ENCODE peak calls at places on chromosomes 4 and X, in seven cellular contexts. One of them, this sample, is unnamed.

GRCh38 chrX:2967998-2968909 is 38.1 kb upstream of the ARSH start:
- DNase-seq in fibroblast of mammary gland: peak; percentile 55
- DNase-seq in GM13977: no peak
- DNase-seq in cardiac fibroblast: peak; percentile 56
- DNase-seq in mesothelial cell of epicardium: no peak
- DNase-seq in GM10248: no peak
- DNase-seq in fibroblast of pulmonary artery: peak; percentile 33
- DNase-seq in this sample: no peak

GRCh38 chrX:100864967-100865366 is 9.2 kb downstream of the NOX1 start:
- DNase-seq in fibroblast of mammary gland: peak; percentile 64
- DNase-seq in GM13977: no peak
- DNase-seq in cardiac fibroblast: peak; percentile 38
- DNase-seq in mesothelial cell of epicardium: no peak
- DNase-seq in GM10248: no peak
- DNase-seq in fibroblast of pulmonary artery: peak; percentile 53
- DNase-seq in this sample: no peak

GRCh38 chr4:1418494-1419285 is 12.4 kb upstream of the NKX1-1 start:
- DNase-seq in fibroblast of mammary gland: no peak
- DNase-seq in GM13977: no peak
- DNase-seq in cardiac fibroblast: no peak
- DNase-seq in mesothelial cell of epicardium: peak; percentile 19
- DNase-seq in GM10248: no peak
- DNase-seq in fibroblast of pulmonary artery: no peak
- DNase-seq in this sample: peak; percentile 36

GRCh38 chrX:120456973-120457372 is 12.1 kb downstream of the LAMP2 start:
- DNase-seq in fibroblast of mammary gland: peak; percentile 81
- DNase-seq in GM13977: no peak
- DNase-seq in cardiac fibroblast: no peak
- DNase-seq in mesothelial cell of epicardium: no peak
- DNase-seq in GM10248: peak; percentile 8
- DNase-seq in fibroblast of pulmonary artery: no peak
- DNase-seq in this sample: no peak

GRCh38 chr4:9691221-9692065 is 90.0 kb upstream of the DRD5 start:
- DNase-seq in fibroblast of mammary gland: peak; percentile 74
- DNase-seq in GM13977: peak; percentile 91
- DNase-seq in cardiac fibroblast: peak; percentile 88
- DNase-seq in mesothelial cell of epicardium: peak; percentile 97
- DNase-seq in GM10248: peak; percentile 82
- DNase-seq in fibroblast of pulmonary artery: peak; percentile 85
- DNase-seq in this sample: peak; percentile 97

GRCh38 chr4:13990596-13991589 is 363.4 kb upstream of the BOD1L1 start:
- DNase-seq in fibroblast of mammary gland: no peak
- DNase-seq in GM13977: no peak
- DNase-seq in cardiac fibroblast: peak; percentile 39
- DNase-seq in mesothelial cell of epicardium: no peak
- DNase-seq in GM10248: no peak
- DNase-seq in fibroblast of pulmonary artery: peak; percentile 44
- DNase-seq in this sample: no peak

GRCh38 chr4:88102029-88102428 is 56.4 kb downstream of the ABCG2 start:
- DNase-seq in fibroblast of mammary gland: no peak
- DNase-seq in GM13977: no peak
- DNase-seq in cardiac fibroblast: no peak
- DNase-seq in mesothelial cell of epicardium: no peak
- DNase-seq in GM10248: no peak
- DNase-seq in fibroblast of pulmonary artery: no peak
- DNase-seq in this sample: no peak

GRCh38 chrX:46561931-46562721 is 11.4 kb upstream of the CHST7 start:
- DNase-seq in fibroblast of mammary gland: no peak
- DNase-seq in GM13977: peak; percentile 78
- DNase-seq in cardiac fibroblast: no peak
- DNase-seq in mesothelial cell of epicardium: no peak
- DNase-seq in GM10248: peak; percentile 77
- DNase-seq in fibroblast of pulmonary artery: no peak
- DNase-seq in this sample: no peak

GRCh38 chr4:128715616-128716015 is 93.9 kb upstream of the JADE1 start:
- DNase-seq in fibroblast of mammary gland: peak; percentile 78
- DNase-seq in GM13977: no peak
- DNase-seq in cardiac fibroblast: peak; percentile 46
- DNase-seq in mesothelial cell of epicardium: no peak
- DNase-seq in GM10248: no peak
- DNase-seq in fibroblast of pulmonary artery: peak; percentile 30
- DNase-seq in this sample: no peak

GRCh38 chr4:74933562-74934015 is 673 bp downstream of the PARM1 start:
- DNase-seq in fibroblast of mammary gland: peak; percentile 8
- DNase-seq in GM13977: no peak
- DNase-seq in cardiac fibroblast: no peak
- DNase-seq in mesothelial cell of epicardium: no peak
- DNase-seq in GM10248: peak; percentile 25
- DNase-seq in fibroblast of pulmonary artery: peak; percentile 1
- DNase-seq in this sample: no peak

GRCh38 chrX:12702509-12703091 is 88.6 kb upstream of the PRPS2 start:
- DNase-seq in fibroblast of mammary gland: peak; percentile 3
- DNase-seq in GM13977: no peak
- DNase-seq in cardiac fibroblast: no peak
- DNase-seq in mesothelial cell of epicardium: no peak
- DNase-seq in GM10248: no peak
- DNase-seq in fibroblast of pulmonary artery: peak; percentile 7
- DNase-seq in this sample: no peak

GRCh38 chr4:56261027-56261426 is 126.3 kb downstream of the AASDH start:
- DNase-seq in fibroblast of mammary gland: no peak
- DNase-seq in GM13977: no peak
- DNase-seq in cardiac fibroblast: no peak
- DNase-seq in mesothelial cell of epicardium: no peak
- DNase-seq in GM10248: peak; percentile 18
- DNase-seq in fibroblast of pulmonary artery: no peak
- DNase-seq in this sample: no peak

GRCh38 chr4:113827285-113827684 is 65.7 kb upstream of the CAMK2D start:
- DNase-seq in fibroblast of mammary gland: peak; percentile 72
- DNase-seq in GM13977: no peak
- DNase-seq in cardiac fibroblast: peak; percentile 7
- DNase-seq in mesothelial cell of epicardium: no peak
- DNase-seq in GM10248: no peak
- DNase-seq in fibroblast of pulmonary artery: no peak
- DNase-seq in this sample: no peak

GRCh38 chr4:2534904-2535385 is 1.5 kb upstream of the FAM193A start:
- DNase-seq in fibroblast of mammary gland: no peak
- DNase-seq in GM13977: no peak
- DNase-seq in cardiac fibroblast: no peak
- DNase-seq in mesothelial cell of epicardium: no peak
- DNase-seq in GM10248: no peak
- DNase-seq in fibroblast of pulmonary artery: no peak
- DNase-seq in this sample: no peak

GRCh38 chrX:97402903-97403302 is 519.2 kb downstream of the RPA4 start:
- DNase-seq in fibroblast of mammary gland: no peak
- DNase-seq in GM13977: no peak
- DNase-seq in cardiac fibroblast: no peak
- DNase-seq in mesothelial cell of epicardium: no peak
- DNase-seq in GM10248: no peak
- DNase-seq in fibroblast of pulmonary artery: no peak
- DNase-seq in this sample: no peak

GRCh38 chr4:74056114-74056857 is 17.8 kb upstream of the CXCL3 start:
- DNase-seq in fibroblast of mammary gland: peak; percentile 76
- DNase-seq in GM13977: no peak
- DNase-seq in cardiac fibroblast: peak; percentile 37
- DNase-seq in mesothelial cell of epicardium: no peak
- DNase-seq in GM10248: no peak
- DNase-seq in fibroblast of pulmonary artery: peak; percentile 43
- DNase-seq in this sample: no peak

GRCh38 chr4:114727426-114727825 is 128.8 kb downstream of the UGT8 start:
- DNase-seq in fibroblast of mammary gland: no peak
- DNase-seq in GM13977: no peak
- DNase-seq in cardiac fibroblast: no peak
- DNase-seq in mesothelial cell of epicardium: no peak
- DNase-seq in GM10248: no peak
- DNase-seq in fibroblast of pulmonary artery: no peak
- DNase-seq in this sample: no peak

GRCh38 chr4:129623233-129623632 is 527.3 kb downstream of the C4orf33 start:
- DNase-seq in fibroblast of mammary gland: no peak
- DNase-seq in GM13977: no peak
- DNase-seq in cardiac fibroblast: no peak
- DNase-seq in mesothelial cell of epicardium: no peak
- DNase-seq in GM10248: no peak
- DNase-seq in fibroblast of pulmonary artery: peak; percentile 10
- DNase-seq in this sample: no peak

GRCh38 chr4:73606465-73606974 is 13.7 kb downstream of the RASSF6 start:
- DNase-seq in fibroblast of mammary gland: no peak
- DNase-seq in GM13977: peak; percentile 17
- DNase-seq in cardiac fibroblast: no peak
- DNase-seq in mesothelial cell of epicardium: no peak
- DNase-seq in GM10248: peak; percentile 35
- DNase-seq in fibroblast of pulmonary artery: no peak
- DNase-seq in this sample: no peak

GRCh38 chrX:15804563-15804962 is 14.3 kb downstream of the ZRSR2 start:
- DNase-seq in fibroblast of mammary gland: no peak
- DNase-seq in GM13977: no peak
- DNase-seq in cardiac fibroblast: no peak
- DNase-seq in mesothelial cell of epicardium: no peak
- DNase-seq in GM10248: no peak
- DNase-seq in fibroblast of pulmonary artery: no peak
- DNase-seq in this sample: no peak

GRCh38 chrX:15812212-15812938 is 22.1 kb downstream of the ZRSR2 start:
- DNase-seq in fibroblast of mammary gland: no peak
- DNase-seq in GM13977: no peak
- DNase-seq in cardiac fibroblast: no peak
- DNase-seq in mesothelial cell of epicardium: no peak
- DNase-seq in GM10248: no peak
- DNase-seq in fibroblast of pulmonary artery: no peak
- DNase-seq in this sample: no peak

GRCh38 chrX:15808254-15808653 is 18.0 kb downstream of the ZRSR2 start:
- DNase-seq in fibroblast of mammary gland: no peak
- DNase-seq in GM13977: no peak
- DNase-seq in cardiac fibroblast: no peak
- DNase-seq in mesothelial cell of epicardium: no peak
- DNase-seq in GM10248: no peak
- DNase-seq in fibroblast of pulmonary artery: no peak
- DNase-seq in this sample: no peak
- TF ChIP-seq CTCF in fibroblast of mammary gland: no peak
- TF ChIP-seq CTCF in GM13977: no peak
- TF ChIP-seq CTCF in cardiac fibroblast: no peak
- TF ChIP-seq CTCF in mesothelial cell of epicardium: no peak
- TF ChIP-seq CTCF in GM10248: no peak
- TF ChIP-seq CTCF in fibroblast of pulmonary artery: no peak
- TF ChIP-seq CTCF in this sample: no peak

GRCh38 chrX:113947548-113947947 is 636.3 kb upstream of the HTR2C start:
- DNase-seq in fibroblast of mammary gland: no peak
- DNase-seq in GM13977: no peak
- DNase-seq in cardiac fibroblast: no peak
- DNase-seq in mesothelial cell of epicardium: no peak
- DNase-seq in GM10248: no peak
- DNase-seq in fibroblast of pulmonary artery: no peak
- DNase-seq in this sample: no peak
- TF ChIP-seq CTCF in fibroblast of mammary gland: no peak
- TF ChIP-seq CTCF in GM13977: no peak
- TF ChIP-seq CTCF in cardiac fibroblast: no peak
- TF ChIP-seq CTCF in mesothelial cell of epicardium: no peak
- TF ChIP-seq CTCF in GM10248: no peak
- TF ChIP-seq CTCF in fibroblast of pulmonary artery: no peak
- TF ChIP-seq CTCF in this sample: no peak

DNA sequence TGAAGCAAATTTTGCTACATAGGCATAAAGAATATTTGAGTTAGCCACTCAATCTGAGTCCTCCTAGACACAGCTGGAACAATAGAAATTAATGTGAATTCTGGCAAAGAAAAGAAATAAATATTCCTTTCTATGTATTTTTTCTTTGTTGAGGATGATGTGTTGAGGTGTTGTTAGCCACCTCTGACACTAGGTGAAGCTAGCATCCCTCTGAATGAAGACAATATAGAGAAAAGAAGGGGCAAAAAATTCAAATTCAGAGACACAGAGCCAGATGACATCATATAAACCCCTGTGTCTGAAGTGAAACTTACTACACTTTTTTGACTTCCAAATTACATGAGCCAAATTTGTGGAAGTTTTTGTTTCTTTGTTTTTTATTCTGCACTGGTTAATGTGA is 34.6 kb upstream of the TMPRSS11D start:
- DNase-seq in fibroblast of mammary gland: no peak
- DNase-seq in GM13977: no peak
- DNase-seq in cardiac fibroblast: no peak
- DNase-seq in mesothelial cell of epicardium: no peak
- DNase-seq in GM10248: no peak
- DNase-seq in fibroblast of pulmonary artery: no peak
- DNase-seq in this sample: no peak
- TF ChIP-seq CTCF in fibroblast of mammary gland: peak; percentile 32
- TF ChIP-seq CTCF in GM13977: peak; percentile 20
- TF ChIP-seq CTCF in cardiac fibroblast: peak; percentile 15
- TF ChIP-seq CTCF in mesothelial cell of epicardium: no peak
- TF ChIP-seq CTCF in GM10248: no peak
- TF ChIP-seq CTCF in fibroblast of pulmonary artery: peak; percentile 18
- TF ChIP-seq CTCF in this sample: no peak

GRCh38 chr4:112766422-112766821 is 129.5 kb downstream of the LARP7 start:
- DNase-seq in fibroblast of mammary gland: peak; percentile 43
- DNase-seq in GM13977: peak; percentile 37
- DNase-seq in cardiac fibroblast: peak; percentile 48
- DNase-seq in mesothelial cell of epicardium: no peak
- DNase-seq in GM10248: peak; percentile 27
- DNase-seq in fibroblast of pulmonary artery: peak; percentile 41
- DNase-seq in this sample: no peak
- TF ChIP-seq CTCF in fibroblast of mammary gland: peak; percentile 73
- TF ChIP-seq CTCF in GM13977: peak; percentile 48
- TF ChIP-seq CTCF in cardiac fibroblast: peak; percentile 56
- TF ChIP-seq CTCF in mesothelial cell of epicardium: no peak
- TF ChIP-seq CTCF in GM10248: peak; percentile 43
- TF ChIP-seq CTCF in fibroblast of pulmonary artery: peak; percentile 61
- TF ChIP-seq CTCF in this sample: peak; percentile 74

GRCh38 chr4:64911846-64912245 is 502.6 kb upstream of the TECRL start:
- DNase-seq in fibroblast of mammary gland: no peak
- DNase-seq in GM13977: no peak
- DNase-seq in cardiac fibroblast: no peak
- DNase-seq in mesothelial cell of epicardium: no peak
- DNase-seq in GM10248: no peak
- DNase-seq in fibroblast of pulmonary artery: no peak
- DNase-seq in this sample: no peak
- TF ChIP-seq CTCF in fibroblast of mammary gland: no peak
- TF ChIP-seq CTCF in GM13977: no peak
- TF ChIP-seq CTCF in cardiac fibroblast: no peak
- TF ChIP-seq CTCF in mesothelial cell of epicardium: no peak
- TF ChIP-seq CTCF in GM10248: no peak
- TF ChIP-seq CTCF in fibroblast of pulmonary artery: no peak
- TF ChIP-seq CTCF in this sample: no peak

DNA sequence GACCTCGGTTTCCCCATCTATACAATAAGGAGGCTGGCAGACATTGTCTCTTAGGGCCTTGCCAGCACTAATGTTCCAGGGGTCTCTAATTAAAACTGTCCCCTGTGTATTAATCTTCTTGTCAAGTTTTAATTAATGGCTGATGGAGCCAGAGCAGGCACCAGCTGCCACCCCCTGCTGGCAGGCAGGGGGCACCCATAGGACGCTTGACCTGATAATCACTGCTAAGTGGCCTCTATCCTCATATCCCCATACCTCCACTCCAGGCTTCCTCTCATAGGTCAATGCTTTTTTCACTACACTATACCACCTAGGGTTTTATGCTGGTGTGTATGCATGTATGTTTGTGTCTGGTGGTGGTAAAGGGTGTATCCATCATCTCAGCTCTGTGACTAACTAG is 89.4 kb downstream of the EFNB1 start:
- DNase-seq in fibroblast of mammary gland: no peak
- DNase-seq in GM13977: no peak
- DNase-seq in cardiac fibroblast: no peak
- DNase-seq in mesothelial cell of epicardium: no peak
- DNase-seq in GM10248: no peak
- DNase-seq in fibroblast of pulmonary artery: no peak
- DNase-seq in this sample: no peak
- TF ChIP-seq CTCF in fibroblast of mammary gland: no peak
- TF ChIP-seq CTCF in GM13977: no peak
- TF ChIP-seq CTCF in cardiac fibroblast: no peak
- TF ChIP-seq CTCF in mesothelial cell of epicardium: no peak
- TF ChIP-seq CTCF in GM10248: no peak
- TF ChIP-seq CTCF in fibroblast of pulmonary artery: no peak
- TF ChIP-seq CTCF in this sample: no peak